ENCODE peak calls at places on chromosome 3, in four cellular contexts. W, O, K and C are unnamed samples.

GRCh38 chr3:184669578-184669977 is 42.3 kb downstream of the MAGEF1 start:
- DNase-seq in W (no peak), K (no peak), O (no peak), C (no peak)

GRCh38 chr3:128382221-128382807 is 84.4 kb downstream of the DNAJB8 start:
- DNase-seq in O (no peak), K (no peak), W (no peak), C (no peak)

GRCh38 chr3:57700737-57701136 is 7.9 kb upstream of the DENND6A start:
- DNase-seq in W (no peak), O (no peak), K (no peak), C (no peak)

GRCh38 chr3:129622418-129622872 is 16.0 kb upstream of the PLXND1 start:
- DNase-seq in K (no peak), W (no peak), O (no peak), C (no peak)

GRCh38 chr3:99909714-99910508 is 92.2 kb downstream of the CMSS1 start:
- DNase-seq in K (no peak), W (no peak), O (peak; percentile 74), C (peak; percentile 79)

GRCh38 chr3:140113983-140114923 is 179.3 kb downstream of the CLSTN2 start:
- DNase-seq in O (no peak), W (no peak), K (no peak), C (no peak)

GRCh38 chr3:160343132-160343531 is 55.9 kb downstream of the IFT80 start:
- DNase-seq in W (no peak), O (peak; percentile 49), K (peak; percentile 9), C (peak; percentile 16)

GRCh38 chr3:97278506-97278905 is 464.1 kb downstream of the EPHA6 start:
- DNase-seq in W (no peak), O (no peak), K (peak; percentile 9), C (no peak)

GRCh38 chr3:149401215-149401925 is 23.9 kb upstream of the TM4SF1 start:
- DNase-seq in O (peak; percentile 90), K (no peak), W (no peak), C (peak; percentile 48)

GRCh38 chr3:129482721-129483120 is 42.7 kb downstream of the IFT122 start:
- DNase-seq in W (no peak), K (peak; percentile 38), O (no peak), C (no peak)

GRCh38 chr3:129582799-129583198 is 23.7 kb downstream of the PLXND1 start:
- DNase-seq in O (no peak), W (no peak), K (no peak), C (no peak)

GRCh38 chr3:11607816-11608215 is 35.9 kb downstream of the VGLL4 start:
- DNase-seq in K (no peak), O (peak; percentile 70), W (no peak), C (no peak)

GRCh38 chr3:177800565-177800964 is 603.3 kb upstream of the TBL1XR1 start:
- DNase-seq in W (no peak), K (no peak), O (peak; percentile 35), C (peak; percentile 77)

GRCh38 chr3:147756478-147756877 is 347.3 kb downstream of the ZIC1 start:
- DNase-seq in O (no peak), K (no peak), W (no peak), C (no peak)

GRCh38 chr3:139941580-139941979 is 6.6 kb downstream of the CLSTN2 start:
- DNase-seq in O (no peak), K (no peak), W (no peak), C (no peak)

GRCh38 chr3:150662410-150663200 is 41.1 kb downstream of the ERICH6 start:
- DNase-seq in K (no peak), O (no peak), W (no peak), C (no peak)

GRCh38 chr3:10289077-10289476 is 3.7 kb downstream of the GHRL start:
- DNase-seq in W (no peak), K (no peak), O (no peak), C (no peak)

GRCh38 chr3:184524981-184525336 is 36.6 kb upstream of the EPHB3 start:
- DNase-seq in O (no peak), W (peak; percentile 55), K (no peak), C (no peak)

GRCh38 chr3:10371789-10372188 is 50.9 kb upstream of the SEC13 start:
- DNase-seq in K (no peak), O (no peak), W (no peak), C (no peak)